ENCODE peak calls at places on chromosomes 16 and 17, in five cellular contexts. T, M, P, C and W are unnamed samples.

GRCh38 chr17:35898283-35899070 is 18.3 kb upstream of the CCL5 start:
- DNase-seq in T (no peak), M (no peak), C (peak), P (peak), W (no peak)

GRCh38 chr17:58382885-58383248 is 30.9 kb upstream of the SUPT4H1 start:
- DNase-seq in C (no peak), M (no peak), P (no peak), T (no peak), W (no peak)

GRCh38 chr17:31078290-31078689 is 16.5 kb upstream of the NF1 start:
- DNase-seq in C (no peak), M (no peak), P (no peak), T (no peak), W (no peak)

GRCh38 chr17:72358465-72358864 is 237.6 kb downstream of the SOX9 start:
- DNase-seq in T (no peak), M (no peak), C (no peak), P (no peak), W (no peak)

GRCh38 chr17:38916771-38917170 is 8.6 kb upstream of the LASP1NB start:
- DNase-seq in T (no peak), M (no peak), C (no peak), P (no peak), W (no peak)

GRCh38 chr17:73201215-73202069 is 8.6 kb downstream of the COG1 start:
- DNase-seq in P (no peak), M (no peak), T (no peak), C (no peak), W (no peak)

GRCh38 chr17:81941484-81942166 is 4.5 kb upstream of the PYCR1 start:
- DNase-seq in M (no peak), P (no peak), C (no peak), T (no peak), W (no peak)

GRCh38 chr17:80104321-80104955 is 3.1 kb downstream of the GAA start:
- DNase-seq in M (peak), T (no peak), C (no peak), P (no peak), W (no peak)

GRCh38 chr16:57509231-57509923 is 23.1 kb upstream of the DOK4 start:
- DNase-seq in C (no peak), P (no peak), M (no peak), T (no peak), W (no peak)

GRCh38 chr17:70795620-70796019 is 626.3 kb downstream of the KCNJ2 start:
- DNase-seq in M (no peak), P (no peak), T (no peak), C (no peak), W (no peak)